ENCODE peak calls at places on chromosomes 12 and 14, in seven cellular contexts. E, F, U, X, Z, J and N are unnamed samples.
A peak's percentile ranks its signal among the peaks of the same experiment; 100 is the strongest.

GRCh38 chr14:92670967-92671366 is 77.5 kb downstream of the LGMN start:
- DNase-seq in Z (no peak), J (no peak), X (no peak), U (no peak), F (peak; percentile 52), E (no peak), N (no peak)

GRCh38 chr12:7433276-7433822 is 10.6 kb downstream of the CD163L1 start:
- DNase-seq in E (no peak), X (no peak), U (no peak), Z (peak; percentile 26), F (peak; percentile 84), J (no peak), N (no peak)

GRCh38 chr14:24150567-24150966 is 3.3 kb downstream of the RNF31 start:
- DNase-seq in Z (no peak), E (no peak), U (no peak), F (no peak), J (no peak), X (no peak), N (no peak)

GRCh38 chr12:27521981-27522380 is 2.0 kb upstream of the PPFIBP1 start:
- DNase-seq in Z (no peak), F (no peak), J (no peak), X (no peak), U (no peak), E (no peak), N (no peak)

GRCh38 chr14:37034410-37035285 is 137.8 kb downstream of the SLC25A21 start:
- DNase-seq in X (no peak), J (no peak), Z (no peak), F (peak; percentile 20), U (no peak), E (no peak), N (no peak)

GRCh38 chr14:57068511-57068910 is 200.2 kb downstream of the EXOC5 start:
- DNase-seq in U (no peak), X (no peak), Z (no peak), F (no peak), J (no peak), E (no peak), N (no peak)

GRCh38 chr12:108668532-108668931 is 34.8 kb upstream of the SELPLG start:
- DNase-seq in X (no peak), J (no peak), Z (no peak), E (no peak), U (no peak), F (no peak), N (no peak)

GRCh38 chr12:1339608-1340319 is 254.6 kb downstream of the FBXL14 start:
- DNase-seq in J (no peak), X (no peak), U (no peak), E (no peak), F (no peak), Z (no peak), N (no peak)

GRCh38 chr12:86727151-86727550 is 471.0 kb upstream of the MGAT4C start:
- DNase-seq in X (no peak), U (no peak), Z (no peak), J (no peak), E (no peak), F (peak; percentile 68), N (no peak)

GRCh38 chr14:102020058-102020971 is 55.9 kb downstream of the DYNC1H1 start:
- DNase-seq in J (no peak), X (no peak), E (no peak), Z (no peak), F (peak; percentile 94), U (no peak), N (no peak)

GRCh38 chr14:22776215-22776614 is 9.7 kb downstream of the OXA1L start:
- DNase-seq in Z (no peak), F (no peak), J (no peak), E (no peak), X (no peak), U (no peak), N (no peak)

GRCh38 chr14:22780941-22781605 is 14.6 kb downstream of the OXA1L start:
- DNase-seq in J (no peak), Z (no peak), X (no peak), F (peak; percentile 5), U (no peak), E (no peak), N (no peak)

GRCh38 chr14:22780105-22780679 is 13.7 kb downstream of the OXA1L start:
- DNase-seq in E (no peak), U (no peak), Z (no peak), J (no peak), F (peak; percentile 35), X (no peak), N (no peak)

GRCh38 chr14:22786685-22787084 is 20.2 kb downstream of the OXA1L start:
- DNase-seq in X (no peak), F (no peak), U (no peak), Z (no peak), J (no peak), E (no peak), N (no peak)

GRCh38 chr14:22781606-22782000 is 15.1 kb downstream of the OXA1L start:
- DNase-seq in U (no peak), E (no peak), J (no peak), Z (no peak), X (no peak), F (peak; percentile 43), N (no peak)
- H3K27me3 ChIP-seq in U (no peaks in the 10 kb centered on the region), E (no peaks in the 10 kb centered on the region), J (no peaks in the 10 kb centered on the region), Z (no peaks in the 10 kb centered on the region), X (no peaks in the 10 kb centered on the region), F (no peaks in the 10 kb centered on the region), N (no peaks in the 10 kb centered on the region)

DNA sequence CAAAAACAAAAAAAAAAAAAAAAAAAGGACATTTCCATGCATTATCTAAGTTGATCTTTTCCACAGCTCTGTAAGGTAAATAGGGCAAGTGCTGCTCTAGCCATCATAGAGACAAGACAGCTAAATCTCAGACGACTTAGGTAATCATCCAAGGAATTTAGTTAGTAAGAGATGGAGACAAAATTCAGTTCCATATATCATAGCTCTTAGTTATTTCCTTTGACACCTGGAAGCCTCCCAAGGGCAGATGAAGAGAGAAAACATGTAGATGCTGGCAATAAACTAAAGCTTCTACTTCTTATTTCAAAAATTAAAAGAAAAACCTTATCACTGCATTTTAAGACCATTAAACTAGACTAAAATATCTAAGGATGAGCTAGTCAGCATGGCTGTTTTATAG is 48.6 kb downstream of the ST8SIA1 start:
- DNase-seq in J (no peak), X (no peak), F (no peak), E (no peak), Z (no peak), U (no peak), N (no peak)
- H3K4me1 ChIP-seq in J (no peaks in the 10 kb centered on the region), X (peaks cover 26% of the 10 kb centered on the region), F (peaks cover 12% of the 10 kb centered on the region), E (no peaks in the 10 kb centered on the region), Z (no peaks in the 10 kb centered on the region), U (peaks cover 3% of the 10 kb centered on the region), N (no peaks in the 10 kb centered on the region)

DNA sequence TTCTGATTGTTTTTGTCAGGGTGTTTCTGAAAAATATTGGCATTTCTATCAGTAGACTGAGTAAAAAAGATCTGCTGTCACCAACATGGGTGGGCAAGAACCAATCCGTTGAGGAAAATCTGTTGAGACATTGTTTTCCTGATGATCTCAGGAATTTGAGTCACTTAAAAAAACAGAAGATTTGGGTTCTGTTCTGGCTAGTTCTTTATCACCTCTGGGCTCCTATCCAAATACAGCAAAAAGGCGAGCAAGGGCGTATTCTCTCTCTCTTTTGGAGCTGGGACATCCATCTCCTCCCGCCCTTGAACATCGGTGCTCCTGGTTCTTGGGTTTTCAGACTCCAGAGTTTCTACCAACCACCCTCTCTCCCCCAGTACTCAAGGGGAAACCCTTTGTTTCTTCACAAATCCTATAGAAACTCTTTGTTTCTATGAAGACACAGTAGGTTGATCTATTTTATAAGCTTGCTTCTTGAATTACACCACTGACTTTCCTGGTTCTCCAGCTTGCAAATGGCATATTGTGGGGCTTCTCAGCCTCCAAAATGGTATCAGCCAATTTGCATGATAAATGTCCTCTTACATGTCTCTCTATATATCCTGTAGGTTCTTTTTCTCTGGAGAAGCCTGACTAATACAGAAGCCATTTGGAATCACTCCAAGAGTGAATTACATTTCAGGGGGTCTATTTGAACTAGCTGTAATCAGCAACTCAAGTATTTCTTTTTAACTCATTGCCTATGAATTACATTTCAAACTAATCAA is 263.9 kb upstream of the TMTC1 start:
- DNase-seq in E (no peak), U (no peak), F (peak; percentile 52), X (no peak), J (no peak), Z (no peak), N (no peak)
- TF ChIP-seq POLR2A in E (no peak), U (no peak), F (no peak), X (no peak), J (no peak), Z (no peak), N (no peak)

DNA sequence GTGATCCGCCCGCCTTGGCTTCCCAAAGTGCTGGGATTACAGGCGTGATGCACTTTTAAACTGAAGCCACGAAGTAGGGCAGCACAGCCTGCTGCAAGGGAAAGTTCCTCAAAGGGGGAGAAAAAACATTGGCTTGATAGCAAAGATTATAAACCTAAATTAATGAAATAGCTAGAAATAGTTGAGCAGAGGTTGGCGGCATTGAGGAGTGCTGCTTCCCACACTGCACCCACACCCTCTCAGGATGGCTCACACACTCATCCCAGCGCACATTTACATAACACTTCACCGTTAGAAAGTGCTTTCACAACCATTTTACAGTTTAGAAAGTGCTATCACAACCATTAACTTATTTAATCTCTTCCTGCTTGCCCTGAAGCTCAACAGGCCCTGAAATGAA is 44.4 kb upstream of the TCL1A start:
- DNase-seq in J (no peak), F (no peak), E (no peak), X (no peak), Z (no peak), U (no peak), N (no peak)
- H3K27me3 ChIP-seq in J (no peaks in the 10 kb centered on the region), F (no peaks in the 10 kb centered on the region), E (no peaks in the 10 kb centered on the region), X (peaks cover 34% of the 10 kb centered on the region), Z (peaks cover 39% of the 10 kb centered on the region), U (no peaks in the 10 kb centered on the region), N (peaks cover 3% of the 10 kb centered on the region)